ENCODE peak calls at places on chromosomes 3 and 15, in nine cellular contexts. S is breast epithelium, M is lower lobe of right lung, W is choroid plexus epithelial cell, F is GM12878, V is ovary, A is BE2C, G is upper lobe of left lung, R is cardiac muscle cell. X is an unnamed sample.

GRCh38 chr3:19886404-19886803 is 47.6 kb downstream of the EFHB start:
- DNase-seq in V (no peak), A (no peak), S (no peak), G (no peak), R (no peak), F (no peak), W (no peak), M (no peak), X (no peak)

GRCh38 chr3:170529346-170529745 is 56.5 kb downstream of the SLC7A14 start:
- DNase-seq in V (no peak), R (no peak), M (no peak), A (no peak), W (no peak), F (no peak), S (no peak), G (no peak), X (no peak)

GRCh38 chr15:86163771-86164170 is 84.1 kb downstream of the AGBL1 start:
- DNase-seq in A (no peak), M (no peak), S (no peak), W (no peak), R (no peak), F (no peak), G (no peak), V (no peak), X (no peak)

GRCh38 chr15:67741313-67741712 is 84.0 kb upstream of the SKOR1 start:
- DNase-seq in V (no peak), S (no peak), A (no peak), R (no peak), M (no peak), F (no peak), W (peak), G (no peak), X (no peak)

GRCh38 chr3:16437640-16438039 is 75.9 kb downstream of the RFTN1 start:
- DNase-seq in F (no peak), G (no peak), V (no peak), M (no peak), W (peak), S (no peak), A (no peak), R (no peak), X (no peak)

GRCh38 chr3:117063910-117064309 is 354.3 kb downstream of the TUSC7 start:
- DNase-seq in G (no peak), V (no peak), A (no peak), M (no peak), R (peak), F (no peak), S (no peak), W (peak), X (no peak)

GRCh38 chr15:33131880-33132279 is 62.6 kb downstream of the FMN1 start:
- DNase-seq in M (no peak), A (no peak), S (no peak), V (no peak), G (no peak), F (no peak), W (peak), R (peak), X (no peak)

GRCh38 chr3:46910166-46910760 is 32.7 kb downstream of the PTH1R start:
- DNase-seq in G (no peak), M (peak), R (no peak), S (no peak), A (no peak), F (no peak), W (no peak), V (peak), X (no peak)

GRCh38 chr3:105158277-105158676 is 208.4 kb upstream of the ALCAM start:
- DNase-seq in W (no peak), R (no peak), F (no peak), V (no peak), A (no peak), G (no peak), M (no peak), S (no peak), X (no peak)

GRCh38 chr15:65963911-65964482 is 94.7 kb downstream of the RAB11A start:
- DNase-seq in W (no peak), M (no peak), R (no peak), V (no peak), G (no peak), F (no peak), S (no peak), A (no peak), X (no peak)

GRCh38 chr3:197795200-197795599 is 4.1 kb downstream of the LRCH3 start:
- DNase-seq in M (no peak), W (peak), G (no peak), V (no peak), F (no peak), A (no peak), S (no peak), R (peak), X (no peak)

GRCh38 chr3:17399586-17399985 is 342.8 kb downstream of the TBC1D5 start:
- DNase-seq in A (no peak), F (peak), G (no peak), R (no peak), S (no peak), M (no peak), W (no peak), V (no peak), X (no peak)

GRCh38 chr3:54374214-54374855 is 252.0 kb downstream of the CACNA2D3 start:
- DNase-seq in V (no peak), A (peak), F (no peak), S (no peak), G (no peak), M (no peak), R (peak), W (no peak), X (no peak)

GRCh38 chr3:81592101-81592500 is 169.3 kb downstream of the GBE1 start:
- DNase-seq in F (no peak), R (peak), V (no peak), W (peak), S (no peak), M (no peak), G (no peak), A (no peak), X (no peak)

GRCh38 chr3:183576487-183577107 is 21.1 kb upstream of the KLHL6 start:
- DNase-seq in W (peak), V (peak), A (peak), M (no peak), R (peak), S (no peak), G (no peak), F (no peak), X (no peak)

GRCh38 chr15:29785068-29785467 is 37.2 kb downstream of the TJP1 start:
- DNase-seq in W (peak), F (no peak), G (no peak), S (no peak), R (no peak), M (no peak), A (no peak), V (no peak), X (no peak)

GRCh38 chr3:156135921-156136655 is 15.7 kb downstream of the KCNAB1 start:
- DNase-seq in S (no peak), G (no peak), M (no peak), R (no peak), V (no peak), A (peak), W (no peak), F (no peak), X (no peak)

GRCh38 chr3:129446926-129447325 is 6.9 kb downstream of the IFT122 start:
- DNase-seq in V (no peak), R (no peak), S (no peak), M (no peak), F (no peak), W (no peak), G (no peak), A (no peak), X (no peak)

GRCh38 chr3:115448856-115449255 is 174.5 kb upstream of the GAP43 start:
- DNase-seq in R (peak), W (peak), S (no peak), F (no peak), V (no peak), G (no peak), M (no peak), A (no peak), X (no peak)

GRCh38 chr15:101280007-101280406 is 2.7 kb upstream of the SELENOS start:
- DNase-seq in S (no peak), F (no peak), G (no peak), R (no peak), V (no peak), W (no peak), M (no peak), A (no peak), X (peak)

GRCh38 chr3:49668861-49669260 is 5.3 kb upstream of the APEH start:
- DNase-seq in M (no peak), R (no peak), V (no peak), S (no peak), W (peak), G (no peak), F (no peak), A (no peak), X (no peak)

GRCh38 chr15:61582092-61582491 is 353.0 kb upstream of the RORA start:
- DNase-seq in R (no peak), G (no peak), V (no peak), S (no peak), W (no peak), F (no peak), M (no peak), A (no peak), X (no peak)

GRCh38 chr15:42858540-42858939 is 62.0 kb downstream of the TTBK2 start:
- DNase-seq in M (no peak), G (no peak), A (no peak), R (no peak), V (no peak), S (peak), F (no peak), W (no peak), X (peak)

GRCh38 chr3:66397745-66398144 is 103.1 kb downstream of the LRIG1 start:
- DNase-seq in S (no peak), G (no peak), W (peak), A (no peak), M (no peak), F (no peak), R (peak), V (no peak), X (no peak)

GRCh38 chr3:185822221-185822956 is 2.5 kb downstream of the IGF2BP2 start:
- DNase-seq in S (no peak), R (peak), V (no peak), A (no peak), F (no peak), M (no peak), W (peak), G (no peak), X (no peak)

GRCh38 chr3:161274691-161275298 is 53.7 kb downstream of the NMD3 start:
- DNase-seq in G (no peak), V (no peak), A (peak), M (no peak), W (peak), S (no peak), R (peak), F (no peak), X (peak)

GRCh38 chr15:79513916-79514315 is 81.8 kb downstream of the MINAR1 start:
- DNase-seq in F (no peak), G (no peak), R (no peak), M (no peak), A (no peak), S (no peak), V (no peak), W (no peak), X (no peak)

GRCh38 chr3:193930247-193930646 is 205.7 kb upstream of the HES1 start:
- DNase-seq in A (no peak), F (no peak), G (no peak), W (no peak), V (no peak), M (no peak), R (no peak), S (no peak), X (no peak)

GRCh38 chr3:163043074-163043473 is 1546.5 kb downstream of the OTOL1 start:
- DNase-seq in V (no peak), R (peak), G (no peak), M (no peak), W (peak), A (peak), F (no peak), S (no peak), X (peak)

DNA sequence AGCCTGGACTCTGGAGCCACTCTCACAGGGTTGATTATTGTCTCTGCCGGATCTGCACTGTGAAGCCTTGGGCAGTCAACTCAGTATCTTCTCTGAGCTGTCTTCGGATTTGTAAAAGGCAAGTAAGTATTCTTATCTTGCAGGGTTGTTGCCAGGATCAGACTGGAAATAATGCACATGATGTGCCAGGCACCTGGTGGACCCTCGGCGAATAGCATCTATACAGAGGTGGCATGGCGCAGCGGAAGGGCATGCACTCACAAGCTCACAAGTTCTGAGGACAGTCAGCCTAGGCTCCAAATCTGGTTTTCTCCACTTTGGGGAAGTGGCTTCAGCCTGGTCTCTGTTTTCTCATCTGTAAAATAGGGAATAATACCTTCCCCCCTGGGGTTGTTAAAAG is 113.9 kb downstream of the SRGAP3 start:
- DNase-seq in R (no peak), G (no peak), A (no peak), M (no peak), F (no peak), S (no peak), V (no peak), W (no peak), X (no peak)
- H3K4me3 ChIP-seq in R (no peak), G (peak), A (no peak), M (no peak), F (no peak), S (no peak), V (no peak), W (no peak), X (no peak)

DNA sequence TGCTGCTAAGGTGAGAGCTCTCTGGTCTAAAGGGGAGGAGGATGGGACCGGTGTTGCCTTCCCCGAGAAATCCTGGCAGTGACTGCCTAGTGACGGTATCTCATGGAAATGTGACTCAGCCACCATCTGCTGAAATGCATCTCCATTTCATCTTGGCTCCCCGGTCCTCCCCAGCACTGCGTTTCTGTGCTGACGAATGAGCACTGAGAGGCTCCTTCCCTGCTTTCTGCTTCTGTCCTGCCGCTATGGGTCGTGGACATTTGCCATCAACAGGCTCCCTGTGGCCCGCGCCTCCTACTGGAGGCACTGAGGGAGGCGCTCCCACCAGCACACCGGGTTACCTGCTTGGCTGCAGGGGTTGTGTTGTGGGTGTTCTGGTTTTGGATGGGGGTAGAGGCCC is 13.5 kb upstream of the SEC13 start:
- DNase-seq in S (no peak), M (no peak), V (no peak), W (no peak), A (no peak), F (no peak), G (no peak), R (peak), X (no peak)
- TF ChIP-seq CTCF in S (no peak), M (no peak), V (no peak), W (peak), A (no peak), F (peak), G (peak), R (peak), X (peak)

DNA sequence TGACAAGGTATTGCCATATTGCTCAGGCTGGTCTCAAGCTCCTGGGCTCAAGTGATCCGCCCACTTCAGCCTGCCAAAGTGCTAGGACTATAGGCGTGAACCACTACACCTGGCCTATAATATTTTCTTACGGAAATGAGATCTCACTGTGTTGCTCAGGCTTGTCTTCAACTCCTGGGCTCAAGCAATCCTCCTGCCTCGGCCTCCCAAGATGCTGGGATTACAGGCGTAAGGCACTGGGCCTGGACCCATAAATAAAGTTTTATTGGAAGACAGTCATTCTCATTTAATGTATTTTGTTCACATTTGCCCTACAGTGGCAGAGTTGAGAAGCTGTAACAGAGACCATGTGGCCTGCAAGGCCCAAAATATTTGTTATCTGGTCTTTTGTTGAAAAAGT is 142.1 kb downstream of the RBPMS2 start:
- DNase-seq in V (no peak), F (no peak), G (no peak), W (no peak), A (no peak), M (no peak), S (no peak), R (no peak), X (no peak)
- H3K4me3 ChIP-seq in V (no peak), F (no peak), G (no peak), W (no peak), A (no peak), M (no peak), S (no peak), R (no peak), X (no peak)

GRCh38 chr15:93333826-93334225 is 244.8 kb upstream of the RGMA start:
- DNase-seq in A (no peak), F (no peak), W (no peak), V (no peak), G (no peak), S (no peak), R (no peak), M (no peak), X (no peak)
- TF ChIP-seq CTCF in A (peak), F (peak), W (no peak), V (no peak), G (no peak), S (no peak), R (no peak), M (no peak), X (no peak)

GRCh38 chr3:45008117-45008516 is 18.0 kb upstream of the CLEC3B start:
- DNase-seq in S (no peak), M (no peak), G (no peak), V (no peak), A (no peak), R (peak), W (peak), F (no peak), X (no peak)

GRCh38 chr3:45012577-45012976 is 13.5 kb upstream of the CLEC3B start:
- DNase-seq in F (no peak), A (no peak), R (no peak), S (no peak), M (no peak), W (no peak), G (no peak), V (no peak), X (no peak)

GRCh38 chr3:45009868-45010267 is 16.2 kb upstream of the CLEC3B start:
- DNase-seq in V (no peak), W (no peak), R (no peak), G (no peak), S (no peak), A (no peak), F (no peak), M (no peak), X (no peak)

GRCh38 chr3:45010718-45011355 is 15.3 kb upstream of the CLEC3B start:
- DNase-seq in G (no peak), F (no peak), V (no peak), R (peak), S (peak), W (peak), M (no peak), A (no peak), X (no peak)

GRCh38 chr3:45011756-45012441 is 14.2 kb upstream of the CLEC3B start:
- DNase-seq in R (peak), V (peak), S (peak), A (peak), W (peak), F (no peak), G (no peak), M (peak), X (no peak)
- H3K4me3 ChIP-seq in R (no peak), V (no peak), S (no peak), A (no peak), W (peak), F (no peak), G (no peak), M (no peak), X (no peak)

GRCh38 chr3:172449468-172450149 is 1.4 kb upstream of the GHSR start:
- DNase-seq in W (peak), R (peak), A (no peak), M (no peak), V (no peak), G (peak), S (no peak), F (no peak), X (no peak)
- TF ChIP-seq CTCF in W (no peak), R (no peak), A (no peak), M (no peak), V (no peak), G (no peak), S (no peak), F (no peak), X (no peak)

GRCh38 chr15:51079226-51079625 is 15.5 kb downstream of the TNFAIP8L3 start:
- DNase-seq in W (no peak), G (no peak), R (no peak), A (no peak), V (no peak), F (no peak), M (no peak), S (no peak), X (no peak)

GRCh38 chr15:51076898-51077564 is 17.7 kb downstream of the TNFAIP8L3 start:
- DNase-seq in R (peak), V (peak), S (no peak), F (peak), A (no peak), G (peak), W (peak), M (peak), X (no peak)

GRCh38 chr15:51076142-51076897 is 18.4 kb downstream of the TNFAIP8L3 start:
- DNase-seq in S (no peak), G (peak), R (no peak), W (no peak), A (no peak), F (no peak), V (no peak), M (no peak), X (no peak)

GRCh38 chr15:51075364-51075763 is 19.3 kb downstream of the TNFAIP8L3 start:
- DNase-seq in M (no peak), V (no peak), W (no peak), S (no peak), R (no peak), A (no peak), G (no peak), F (no peak), X (no peak)

DNA sequence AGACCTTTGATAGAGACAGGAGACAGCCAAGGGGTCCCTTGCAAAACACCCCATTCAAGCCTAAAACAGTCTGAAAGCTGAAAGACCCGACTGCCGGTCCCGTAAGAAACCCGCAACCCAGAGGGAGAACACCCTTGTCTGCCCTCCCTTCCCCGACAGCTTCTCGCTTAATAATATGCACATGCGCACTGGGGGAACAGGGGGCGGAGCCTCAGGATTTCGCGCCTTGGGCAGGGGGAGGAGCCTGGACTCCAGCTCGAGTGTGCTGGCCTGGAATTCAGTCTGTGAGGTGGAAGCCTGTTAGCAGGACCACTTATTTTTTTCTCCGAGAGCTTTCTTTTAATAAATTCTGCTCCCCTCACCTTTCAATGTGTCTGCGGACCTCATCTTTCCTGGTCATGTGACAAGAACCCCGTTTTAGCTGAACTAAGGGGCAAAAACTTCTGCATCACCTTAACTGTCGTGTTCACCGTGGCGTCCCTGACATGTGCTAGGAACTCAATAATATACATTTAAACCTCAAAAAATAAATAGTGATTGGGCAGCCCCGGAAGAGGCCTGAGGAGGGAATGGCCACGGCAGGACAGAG is 17.0 kb downstream of the TNFAIP8L3 start:
- DNase-seq in W (peak), M (peak), S (peak), G (peak), V (peak), A (peak), F (peak), R (peak), X (no peak)
- H3K4me3 ChIP-seq in W (peak), M (peak), S (peak), G (peak), V (peak), A (no peak), F (peak), R (no peak), X (no peak)